ENCODE peak calls at places on chromosomes 16 and 17, in eight cellular contexts. Q is GM04503, C is smooth muscle cell of the brain vasculature, B is anterior cingulate cortex, T is lower leg skin, Y is nephron progenitor cell, V is GM13976, A is cardiac muscle cell. K is an unnamed sample.

GRCh38 chr16:76955629-76956028 is 235.4 kb upstream of the MON1B start:
- DNase-seq in T (no peak), Y (no peak), C (no peak), V (no peak), A (no peak), Q (no peak), B (no peak), K (no peak)

GRCh38 chr17:40095944-40096791 is 4.2 kb downstream of the NR1D1 start:
- DNase-seq in T (peak), B (no peak), Y (no peak), V (peak), A (no peak), Q (no peak), C (no peak), K (no peak)

GRCh38 chr17:62950067-62950466 is 16.0 kb upstream of the TANC2 start:
- DNase-seq in Q (peak), T (no peak), C (peak), V (no peak), B (no peak), Y (no peak), A (peak), K (no peak)

GRCh38 chr17:71085238-71086033 is 916.1 kb downstream of the KCNJ2 start:
- DNase-seq in V (no peak), Q (no peak), Y (peak), C (no peak), A (peak), B (no peak), T (no peak), K (no peak)

GRCh38 chr16:50644730-50645129 is 36.4 kb downstream of the SNX20 start:
- DNase-seq in Q (peak), B (no peak), V (peak), Y (no peak), T (no peak), C (no peak), A (peak), K (no peak)

GRCh38 chr16:56944954-56945839 is 13.3 kb downstream of the HERPUD1 start:
- DNase-seq in Q (no peak), Y (no peak), A (no peak), B (no peak), V (no peak), C (peak), T (no peak), K (no peak)

GRCh38 chr17:47684025-47684424 is 9.9 kb upstream of the TBKBP1 start:
- DNase-seq in C (no peak), V (no peak), A (no peak), T (no peak), B (no peak), Y (no peak), Q (no peak), K (no peak)

GRCh38 chr16:72474511-72475123 is 302.7 kb upstream of the PMFBP1 start:
- DNase-seq in V (no peak), Q (peak), T (no peak), Y (no peak), B (no peak), C (no peak), A (no peak), K (no peak)

GRCh38 chr17:53142890-53143289 is 679.8 kb upstream of the KIF2B start:
- DNase-seq in Q (no peak), V (no peak), A (peak), C (no peak), B (no peak), Y (no peak), T (no peak), K (no peak)

GRCh38 chr17:4229627-4230026 is 34.2 kb downstream of the ANKFY1 start:
- DNase-seq in C (no peak), A (peak), V (no peak), T (peak), B (no peak), Y (no peak), Q (peak), K (no peak)

GRCh38 chr17:2243953-2244352 is 59.6 kb downstream of the SMG6 start:
- DNase-seq in V (no peak), B (no peak), T (no peak), Y (no peak), C (no peak), Q (no peak), A (no peak), K (no peak)

GRCh38 chr16:25235991-25236390 is 19.2 kb downstream of the AQP8 start:
- DNase-seq in B (no peak), C (no peak), V (no peak), T (no peak), Q (no peak), A (no peak), Y (no peak), K (no peak)

GRCh38 chr17:59856859-59857794 is 35.6 kb downstream of the TUBD1 start:
- DNase-seq in B (no peak), C (no peak), A (no peak), Q (no peak), V (no peak), Y (no peak), T (no peak), K (no peak)

GRCh38 chr16:77788196-77789084 is at the start of gene VAT1L:
- DNase-seq in A (peak), Q (peak), T (no peak), B (peak), V (peak), Y (peak), C (no peak), K (peak)

GRCh38 chr16:75151798-75152197 is 3.5 kb downstream of the ZFP1 start:
- DNase-seq in V (no peak), T (no peak), Q (no peak), B (no peak), Y (no peak), A (no peak), C (no peak), K (no peak)

GRCh38 chr16:69187387-69187890 is 475 bp downstream of the SNTB2 start:
- DNase-seq in T (no peak), A (peak), V (peak), Q (no peak), Y (peak), C (no peak), B (peak), K (peak)

GRCh38 chr16:7398536-7398935 is 65.9 kb downstream of the RBFOX1 start:
- DNase-seq in T (no peak), Y (no peak), C (no peak), V (no peak), A (no peak), B (no peak), Q (no peak), K (no peak)

GRCh38 chr17:51398647-51399046 is 138.3 kb downstream of the UTP18 start:
- DNase-seq in V (no peak), Y (no peak), Q (no peak), C (no peak), B (no peak), A (no peak), T (no peak), K (no peak)

GRCh38 chr16:68401871-68402747 is 46.2 kb downstream of the SMPD3 start:
- DNase-seq in Q (peak), A (no peak), V (no peak), Y (no peak), B (no peak), C (peak), T (no peak), K (no peak)

GRCh38 chr16:1613240-1613639 is 1.1 kb downstream of the CRAMP1 start:
- DNase-seq in Q (no peak), C (no peak), A (no peak), B (no peak), Y (peak), T (no peak), V (no peak), K (no peak)

GRCh38 chr16:75062135-75062943 is 54.2 kb downstream of the LDHD start:
- DNase-seq in T (no peak), Y (no peak), Q (no peak), C (no peak), A (peak), V (no peak), B (no peak), K (no peak)

GRCh38 chr17:4358154-4358553 is 8.3 kb downstream of the UBE2G1 start:
- DNase-seq in C (no peak), B (no peak), V (no peak), Y (no peak), A (no peak), Q (no peak), T (no peak), K (no peak)

GRCh38 chr16:16884451-16884850 is 505.5 kb downstream of the NPIPA7 start:
- DNase-seq in A (no peak), C (no peak), B (no peak), Y (no peak), Q (no peak), T (no peak), V (no peak), K (no peak)

GRCh38 chr16:74275031-74275636 is 21.5 kb upstream of the PSMD7 start:
- DNase-seq in Y (no peak), A (peak), Q (no peak), V (no peak), T (no peak), C (no peak), B (no peak), K (no peak)

GRCh38 chr17:48747445-48748363 is 19.2 kb upstream of the HOXB13 start:
- DNase-seq in Y (peak), V (no peak), B (no peak), A (no peak), C (no peak), T (no peak), Q (no peak), K (no peak)

GRCh38 chr16:1502092-1503004 is 9.2 kb downstream of the TELO2 start:
- DNase-seq in B (no peak), Y (no peak), C (no peak), Q (no peak), T (no peak), V (no peak), A (no peak), K (no peak)

GRCh38 chr17:83030432-83030831 is 49.0 kb upstream of the METRNL start:
- DNase-seq in C (no peak), Y (no peak), V (no peak), T (no peak), B (no peak), Q (no peak), A (no peak), K (no peak)

GRCh38 chr16:70751593-70751992 is 49.4 kb downstream of the VAC14 start:
- DNase-seq in C (no peak), B (no peak), A (no peak), Q (no peak), T (no peak), Y (no peak), V (no peak), K (no peak)

GRCh38 chr16:53849994-53850393 is 146.0 kb downstream of the FTO start:
- DNase-seq in Y (no peak), B (no peak), C (no peak), V (no peak), T (no peak), A (no peak), Q (no peak), K (no peak)

GRCh38 chr16:59683709-59684108 is 949.6 kb upstream of the GOT2 start:
- DNase-seq in C (no peak), Y (no peak), T (no peak), V (no peak), Q (no peak), B (no peak), A (no peak), K (no peak)

GRCh38 chr16:67246081-67246944 is 968 bp downstream of the FHOD1 start:
- DNase-seq in V (peak), T (peak), C (peak), Q (no peak), B (peak), Y (peak), A (peak), K (no peak)

GRCh38 chr17:50037321-50038107 is 18.4 kb upstream of the ITGA3 start:
- DNase-seq in B (no peak), Y (no peak), A (no peak), C (peak), T (no peak), Q (no peak), V (peak), K (no peak)

GRCh38 chr17:55391764-55392467 is 29.7 kb downstream of the MMD start:
- DNase-seq in Q (no peak), C (no peak), V (no peak), B (no peak), A (no peak), T (no peak), Y (no peak), K (no peak)

GRCh38 chr17:61248399-61248798 is 151.2 kb upstream of the TBX2 start:
- DNase-seq in B (no peak), A (no peak), V (no peak), T (no peak), C (no peak), Q (no peak), Y (no peak), K (no peak)

K was measured in dorsolateral prefrontal cortex.